ENCODE peak calls at places on chromosomes 16 and 17, in five cellular contexts. One of them, this sample, is unnamed. For H3K27me3 and H3K4me1, the result is how much of the 10 kb centered on the place peaks cover.

GRCh38 chr17:31391496-31391949 is at the start of gene RAB11FIP4:
- DNase-seq in heart left ventricle: peak
- DNase-seq in transverse colon: no peak
- DNase-seq in adrenal gland: no peak
- DNase-seq in ascending aorta: no peak
- DNase-seq in this sample: no peak

GRCh38 chr16:10039220-10040096 is 142.8 kb downstream of the GRIN2A start:
- DNase-seq in adrenal gland: no peak
- DNase-seq in ascending aorta: no peak
- DNase-seq in transverse colon: no peak
- DNase-seq in heart left ventricle: no peak
- DNase-seq in this sample: no peak

GRCh38 chr17:71522383-71522782 is 598.4 kb upstream of the SOX9 start:
- DNase-seq in ascending aorta: no peak
- DNase-seq in adrenal gland: no peak
- DNase-seq in transverse colon: no peak
- DNase-seq in heart left ventricle: no peak
- DNase-seq in this sample: no peak

GRCh38 chr16:53219795-53220194 is 165.0 kb downstream of the CHD9 start:
- DNase-seq in ascending aorta: no peak
- DNase-seq in heart left ventricle: no peak
- DNase-seq in transverse colon: no peak
- DNase-seq in adrenal gland: no peak
- DNase-seq in this sample: no peak

GRCh38 chr16:85879975-85880831 is 18.8 kb upstream of the IRF8 start:
- DNase-seq in transverse colon: no peak
- DNase-seq in ascending aorta: no peak
- DNase-seq in adrenal gland: no peak
- DNase-seq in heart left ventricle: no peak
- DNase-seq in this sample: no peak

GRCh38 chr16:85519540-85520231 is 93.4 kb upstream of the GSE1 start:
- DNase-seq in ascending aorta: no peak
- DNase-seq in transverse colon: no peak
- DNase-seq in heart left ventricle: no peak
- DNase-seq in adrenal gland: no peak
- DNase-seq in this sample: no peak

GRCh38 chr16:89602273-89602951 is 11.0 kb upstream of the DPEP1 start:
- DNase-seq in adrenal gland: no peak
- DNase-seq in ascending aorta: peak
- DNase-seq in transverse colon: no peak
- DNase-seq in heart left ventricle: no peak
- DNase-seq in this sample: peak

GRCh38 chr16:30924086-30924714 is 828 bp downstream of the FBXL19 start:
- DNase-seq in adrenal gland: peak
- DNase-seq in transverse colon: peak
- DNase-seq in heart left ventricle: no peak
- DNase-seq in ascending aorta: no peak
- DNase-seq in this sample: no peak

GRCh38 chr16:1113489-1113888 is 17.4 kb upstream of the C1QTNF8 start:
- DNase-seq in adrenal gland: no peak
- DNase-seq in heart left ventricle: no peak
- DNase-seq in transverse colon: no peak
- DNase-seq in ascending aorta: no peak
- DNase-seq in this sample: no peak

GRCh38 chr17:28216528-28216927 is 102.5 kb upstream of the TMEM97 start:
- DNase-seq in ascending aorta: no peak
- DNase-seq in heart left ventricle: no peak
- DNase-seq in adrenal gland: peak
- DNase-seq in transverse colon: no peak
- DNase-seq in this sample: no peak

GRCh38 chr16:83704656-83705055 is 103.1 kb upstream of the HSBP1 start:
- DNase-seq in ascending aorta: no peak
- DNase-seq in heart left ventricle: no peak
- DNase-seq in adrenal gland: no peak
- DNase-seq in transverse colon: no peak
- DNase-seq in this sample: no peak

GRCh38 chr16:54590836-54591235 is 304.2 kb upstream of the IRX3 start:
- DNase-seq in transverse colon: no peak
- DNase-seq in adrenal gland: no peak
- DNase-seq in heart left ventricle: no peak
- DNase-seq in ascending aorta: no peak
- DNase-seq in this sample: no peak

GRCh38 chr16:14378684-14379467 is 251.2 kb downstream of the PARN start:
- DNase-seq in transverse colon: no peak
- DNase-seq in adrenal gland: no peak
- DNase-seq in heart left ventricle: no peak
- DNase-seq in ascending aorta: no peak
- DNase-seq in this sample: no peak

GRCh38 chr16:78122774-78123315 is 23.4 kb downstream of the WWOX start:
- DNase-seq in adrenal gland: peak
- DNase-seq in heart left ventricle: no peak
- DNase-seq in ascending aorta: no peak
- DNase-seq in transverse colon: no peak
- DNase-seq in this sample: no peak

GRCh38 chr17:4861052-4861451 is 27.9 kb downstream of the MINK1 start:
- DNase-seq in transverse colon: no peak
- DNase-seq in heart left ventricle: no peak
- DNase-seq in ascending aorta: no peak
- DNase-seq in adrenal gland: no peak
- DNase-seq in this sample: no peak

GRCh38 chr17:251531-251930 is 70.1 kb upstream of the DOC2B start:
- DNase-seq in transverse colon: peak
- DNase-seq in ascending aorta: no peak
- DNase-seq in heart left ventricle: peak
- DNase-seq in adrenal gland: no peak
- DNase-seq in this sample: no peak

GRCh38 chr17:61124562-61124961 is 275.1 kb upstream of the TBX2 start:
- DNase-seq in adrenal gland: no peak
- DNase-seq in ascending aorta: no peak
- DNase-seq in transverse colon: no peak
- DNase-seq in heart left ventricle: no peak
- DNase-seq in this sample: no peak

GRCh38 chr17:48283907-48284306 is 146.1 kb downstream of the SKAP1 start:
- DNase-seq in transverse colon: no peak
- DNase-seq in heart left ventricle: no peak
- DNase-seq in ascending aorta: no peak
- DNase-seq in adrenal gland: no peak
- DNase-seq in this sample: no peak

GRCh38 chr17:27654654-27655524 is 23.9 kb downstream of the LGALS9 start:
- DNase-seq in ascending aorta: no peak
- DNase-seq in heart left ventricle: peak
- DNase-seq in adrenal gland: peak
- DNase-seq in transverse colon: peak
- DNase-seq in this sample: peak

GRCh38 chr16:68404736-68405345 is 43.5 kb downstream of the SMPD3 start:
- DNase-seq in ascending aorta: no peak
- DNase-seq in transverse colon: no peak
- DNase-seq in heart left ventricle: no peak
- DNase-seq in adrenal gland: no peak
- DNase-seq in this sample: no peak

GRCh38 chr17:3335876-3336275 is 37.7 kb upstream of the OR3A1 start:
- DNase-seq in adrenal gland: no peak
- DNase-seq in heart left ventricle: no peak
- DNase-seq in ascending aorta: no peak
- DNase-seq in transverse colon: no peak
- DNase-seq in this sample: no peak

GRCh38 chr16:55661842-55662479 is 6.2 kb downstream of the SLC6A2 start:
- DNase-seq in ascending aorta: no peak
- DNase-seq in transverse colon: no peak
- DNase-seq in heart left ventricle: no peak
- DNase-seq in adrenal gland: no peak
- DNase-seq in this sample: no peak

GRCh38 chr17:2191227-2191626 is 112.4 kb downstream of the SMG6 start:
- DNase-seq in transverse colon: no peak
- DNase-seq in heart left ventricle: no peak
- DNase-seq in adrenal gland: no peak
- DNase-seq in ascending aorta: no peak
- DNase-seq in this sample: no peak

GRCh38 chr16:66847533-66848057 is 3.4 kb downstream of the CA7 start:
- DNase-seq in adrenal gland: no peak
- DNase-seq in ascending aorta: no peak
- DNase-seq in heart left ventricle: no peak
- DNase-seq in transverse colon: no peak
- DNase-seq in this sample: no peak

GRCh38 chr17:19343671-19344151 is 18.8 kb downstream of the B9D1 start:
- DNase-seq in adrenal gland: no peak
- DNase-seq in transverse colon: no peak
- DNase-seq in heart left ventricle: no peak
- DNase-seq in ascending aorta: peak
- DNase-seq in this sample: no peak

GRCh38 chr17:67212716-67213417 is 32.1 kb downstream of the HELZ start:
- DNase-seq in ascending aorta: no peak
- DNase-seq in heart left ventricle: no peak
- DNase-seq in adrenal gland: no peak
- DNase-seq in transverse colon: no peak
- DNase-seq in this sample: no peak

DNA sequence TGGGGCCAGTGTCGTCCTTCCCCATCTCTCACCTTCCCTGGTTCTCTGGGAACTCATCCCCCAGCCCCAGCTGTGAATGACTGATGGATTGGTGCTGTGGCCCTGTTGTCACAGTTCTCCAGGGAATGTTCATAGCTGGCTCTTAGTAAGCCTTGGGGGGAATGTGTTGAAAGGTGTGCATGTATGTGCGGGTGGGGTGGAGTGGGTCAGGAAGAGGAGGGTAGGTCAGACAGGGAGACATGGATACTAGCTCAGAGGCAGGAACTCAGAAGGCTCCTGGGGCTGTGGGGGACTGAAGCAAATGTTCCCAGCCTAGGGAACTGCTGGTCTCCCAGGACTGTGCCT is 4.3 kb downstream of the DLX4 start:
- DNase-seq in adrenal gland: no peak
- DNase-seq in ascending aorta: no peak
- DNase-seq in transverse colon: no peak
- DNase-seq in heart left ventricle: no peak
- DNase-seq in this sample: no peak
- H3K27me3 ChIP-seq in adrenal gland: half or more
- H3K27me3 ChIP-seq in ascending aorta: under half
- H3K27me3 ChIP-seq in transverse colon: half or more
- H3K27me3 ChIP-seq in heart left ventricle: half or more
- H3K27me3 ChIP-seq in this sample: under half

GRCh38 chr17:9824797-9825338 is 856 bp upstream of the GLP2R start:
- DNase-seq in adrenal gland: no peak
- DNase-seq in transverse colon: no peak
- DNase-seq in heart left ventricle: no peak
- DNase-seq in ascending aorta: no peak
- DNase-seq in this sample: no peak

GRCh38 chr17:9824094-9824493 is 1.6 kb upstream of the GLP2R start:
- DNase-seq in adrenal gland: no peak
- DNase-seq in transverse colon: no peak
- DNase-seq in ascending aorta: no peak
- DNase-seq in heart left ventricle: no peak
- DNase-seq in this sample: no peak

GRCh38 chr17:9825751-9826150 is at the start of gene GLP2R:
- DNase-seq in adrenal gland: no peak
- DNase-seq in heart left ventricle: no peak
- DNase-seq in ascending aorta: no peak
- DNase-seq in transverse colon: peak
- DNase-seq in this sample: no peak

GRCh38 chr17:9829343-9829742 is 3.6 kb downstream of the GLP2R start:
- DNase-seq in adrenal gland: no peak
- DNase-seq in ascending aorta: no peak
- DNase-seq in transverse colon: no peak
- DNase-seq in heart left ventricle: no peak
- DNase-seq in this sample: no peak

DNA sequence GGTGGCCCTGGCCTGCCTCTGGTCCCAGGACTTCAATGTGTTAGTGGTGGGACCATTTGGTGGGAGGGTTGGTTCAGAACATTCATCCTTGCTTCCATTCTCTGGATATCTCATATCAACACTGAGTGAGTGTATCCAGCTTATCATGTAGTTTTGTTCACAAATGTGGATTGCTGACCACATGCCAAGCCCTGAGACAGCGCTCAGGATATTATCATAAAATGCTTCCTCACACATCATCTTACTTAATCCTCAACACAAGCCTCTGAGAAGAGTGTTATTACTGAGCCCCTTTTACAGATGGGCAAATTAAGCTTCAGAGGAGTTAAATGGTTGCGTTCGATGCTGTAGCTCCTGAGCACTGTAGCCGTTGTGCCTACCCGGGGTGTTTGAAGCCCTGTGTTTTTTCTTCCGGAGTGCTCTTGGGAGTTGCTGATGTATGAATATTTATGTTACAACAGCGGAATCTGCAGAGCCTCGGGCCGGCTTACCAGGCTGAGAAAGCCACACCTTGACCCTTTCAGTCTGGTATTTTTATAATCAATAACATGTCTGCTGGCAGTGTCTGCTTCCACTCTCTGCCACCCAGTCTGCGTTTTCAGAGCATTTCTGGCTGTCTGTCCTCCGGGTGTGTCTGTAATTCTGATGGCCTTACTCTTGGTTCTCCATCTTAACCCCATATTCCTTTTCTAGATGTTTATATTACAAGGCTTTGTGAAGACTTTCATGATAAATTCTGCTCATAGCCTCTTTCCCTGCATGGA is 2.8 kb downstream of the GLP2R start:
- DNase-seq in heart left ventricle: no peak
- DNase-seq in adrenal gland: no peak
- DNase-seq in ascending aorta: no peak
- DNase-seq in transverse colon: no peak
- DNase-seq in this sample: no peak
- H3K27ac ChIP-seq in heart left ventricle: no peak
- H3K27ac ChIP-seq in adrenal gland: no peak
- H3K27ac ChIP-seq in ascending aorta: no peak
- H3K27ac ChIP-seq in transverse colon: peak
- H3K27ac ChIP-seq in this sample: no peak

GRCh38 chr16:81552743-81553079 is 108.1 kb downstream of the CMIP start:
- DNase-seq in transverse colon: no peak
- DNase-seq in adrenal gland: no peak
- DNase-seq in ascending aorta: no peak
- DNase-seq in heart left ventricle: no peak
- DNase-seq in this sample: no peak
- H3K4me1 ChIP-seq in transverse colon: under half
- H3K4me1 ChIP-seq in adrenal gland: under half
- H3K4me1 ChIP-seq in ascending aorta: under half
- H3K4me1 ChIP-seq in heart left ventricle: under half
- H3K4me1 ChIP-seq in this sample: under half

DNA sequence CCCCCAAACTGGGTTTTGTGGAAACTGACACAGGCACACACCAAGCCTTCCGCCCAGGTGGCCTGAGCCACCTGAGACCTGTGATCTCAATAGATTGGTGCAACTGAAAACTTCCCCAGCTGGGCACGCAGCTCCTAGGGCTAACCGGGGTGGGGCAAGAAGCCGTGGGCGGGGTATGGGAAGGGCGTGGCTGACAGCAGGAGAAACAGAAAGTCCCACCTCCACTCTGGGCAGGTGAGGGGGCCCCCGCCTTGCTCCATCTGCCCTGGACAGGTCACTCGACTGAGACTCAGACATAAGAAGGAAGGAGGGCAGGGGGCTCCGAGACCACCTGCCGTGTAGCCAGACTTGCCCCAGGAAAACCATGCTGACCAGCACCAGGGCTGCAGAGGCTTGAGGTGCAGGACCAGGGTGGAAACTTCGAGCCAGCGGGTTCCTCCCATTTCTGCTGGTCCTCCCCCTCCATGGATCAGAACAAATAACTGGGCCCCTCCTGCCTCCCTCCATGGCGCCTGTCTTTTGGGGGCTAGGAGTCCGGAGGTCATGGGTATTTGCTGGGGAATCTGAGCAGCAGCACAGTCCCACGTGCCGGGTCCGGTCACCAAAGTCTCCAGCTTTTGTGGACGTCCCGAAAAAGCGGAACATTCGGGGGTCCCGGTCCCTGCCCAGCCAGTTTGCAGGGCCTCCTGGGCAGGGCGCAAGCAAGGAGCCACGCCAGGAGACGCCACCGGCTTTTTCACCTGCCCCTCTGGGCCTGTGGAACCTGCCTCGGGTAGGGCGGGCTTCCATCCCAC is 1.3 kb downstream of the TIMP2 start:
- DNase-seq in transverse colon: peak
- DNase-seq in adrenal gland: peak
- DNase-seq in ascending aorta: no peak
- DNase-seq in heart left ventricle: peak
- DNase-seq in this sample: no peak
- H3K27me3 ChIP-seq in transverse colon: under half
- H3K27me3 ChIP-seq in adrenal gland: under half
- H3K27me3 ChIP-seq in ascending aorta: under half
- H3K27me3 ChIP-seq in heart left ventricle: under half
- H3K27me3 ChIP-seq in this sample: under half